ENCODE peak calls at places on chromosomes 13 and 19, in ten cellular contexts. S is BE2C; J is breast epithelium; M is CD8-positive, alpha-beta T cell; R is heart right ventricle; B is psoas muscle; D is thoracic aorta; Y is IMR-90; F is AG04450; K is Peyer's patch. E is an unnamed sample.
A peak's percentile ranks its signal among the peaks of the same experiment; 100 is the strongest.

GRCh38 chr19:35059799-35060091 is 18.2 kb downstream of the HPN start:
- DNase-seq in S (no peak), J (no peak), M (no peak), R (no peak), B (no peak), D (no peak), Y (no peak), F (no peak), K (no peak), E (no peak)

GRCh38 chr13:27954406-27954851 is 14.7 kb downstream of the CDX2 start:
- DNase-seq in S (no peak), J (no peak), M (no peak), R (no peak), B (no peak), D (no peak), Y (no peak), F (no peak), K (peak; percentile 81), E (no peak)

GRCh38 chr13:32254416-32254815 is 60.7 kb downstream of the ZAR1L start:
- DNase-seq in S (no peak), J (no peak), M (no peak), R (no peak), B (no peak), D (no peak), Y (no peak), F (no peak), K (no peak), E (no peak)

GRCh38 chr19:29623726-29624488 is 17.8 kb downstream of the POP4 start:
- DNase-seq in S (no peak), J (no peak), M (no peak), R (no peak), B (no peak), D (no peak), Y (no peak), F (no peak), K (peak; percentile 48), E (no peak)

GRCh38 chr19:5961969-5962945 is 15.7 kb downstream of the RANBP3 start:
- DNase-seq in S (no peak), J (peak; percentile 41), M (peak; percentile 62), R (no peak), B (no peak), D (no peak), Y (peak; percentile 66), F (no peak), K (peak; percentile 76), E (no peak)

GRCh38 chr13:93146584-93147292 is 79.9 kb upstream of the GPC6 start:
- DNase-seq in S (no peak), J (no peak), M (no peak), R (no peak), B (no peak), D (no peak), Y (peak; percentile 90), F (peak; percentile 37), K (no peak), E (peak; percentile 58)

GRCh38 chr19:20359933-20360720 is 193.1 kb downstream of the ZNF486 start:
- DNase-seq in S (peak; percentile 21), J (no peak), M (no peak), R (no peak), B (no peak), D (no peak), Y (no peak), F (no peak), K (no peak), E (no peak)

GRCh38 chr19:52689804-52690394 is 44.9 kb downstream of the ZNF611 start:
- DNase-seq in S (peak; percentile 29), J (peak; percentile 26), M (no peak), R (peak; percentile 40), B (peak; percentile 64), D (peak; percentile 4), Y (no peak), F (no peak), K (peak; percentile 61), E (no peak)

GRCh38 chr13:60312851-60313505 is 84.0 kb upstream of the TDRD3 start:
- DNase-seq in S (no peak), J (no peak), M (no peak), R (no peak), B (no peak), D (no peak), Y (no peak), F (no peak), K (no peak), E (peak; percentile 10)

GRCh38 chr19:27971071-27971470 is 1241.9 kb downstream of the UQCRFS1 start:
- DNase-seq in S (no peak), J (no peak), M (no peak), R (no peak), B (no peak), D (no peak), Y (no peak), F (no peak), K (no peak), E (peak; percentile 85)

GRCh38 chr19:54473071-54473941 is at the start of gene CDC42EP5:
- DNase-seq in S (no peak), J (peak; percentile 72), M (no peak), R (peak; percentile 87), B (peak; percentile 81), D (no peak), Y (peak; percentile 85), F (peak; percentile 71), K (peak; percentile 83), E (no peak)

DNA sequence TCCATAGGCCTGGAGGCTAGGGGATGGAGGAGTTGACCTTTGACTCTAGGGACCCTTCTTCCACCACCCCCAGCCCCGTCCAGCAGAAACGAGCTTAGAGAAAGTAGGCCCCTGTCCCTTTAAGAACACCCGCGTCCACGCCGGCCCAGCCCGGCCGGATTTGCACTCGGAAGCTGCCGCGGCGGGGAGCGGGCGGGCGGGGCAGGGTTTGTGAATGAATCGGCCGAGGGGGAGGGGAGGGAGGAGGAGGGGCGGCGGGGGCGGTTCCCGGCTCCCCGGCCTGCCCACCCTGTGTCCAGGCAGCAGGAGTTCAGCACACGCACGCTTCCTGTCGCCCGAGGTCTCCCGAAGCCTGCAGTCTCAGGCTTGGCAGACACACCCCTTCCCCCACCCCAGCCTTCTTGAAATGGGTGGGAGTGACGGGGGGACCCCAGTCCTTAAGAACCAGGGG is 1.5 kb downstream of the UNC13A start:
- DNase-seq in S (peak; percentile 84), J (no peak), M (no peak), R (peak; percentile 51), B (peak; percentile 57), D (no peak), Y (no peak), F (no peak), K (no peak), E (no peak)
- H3K4me3 ChIP-seq in S (peak overlapping the region; percentile 70), J (peak overlapping the region; percentile 54), M (no peak overlapping the region), R (peak overlapping the region; percentile 31), B (peak overlapping the region; percentile 32), D (peak overlapping the region; percentile 63), Y (peak overlapping the region; percentile 7), F (no peak overlapping the region), K (no peak overlapping the region), E (peak overlapping the region; percentile 37)

GRCh38 chr19:18065173-18065495 is 21.6 kb downstream of the IL12RB1 start:
- DNase-seq in S (no peak), J (no peak), M (no peak), R (no peak), B (no peak), D (no peak), Y (no peak), F (no peak), K (no peak), E (no peak)

GRCh38 chr19:18062043-18062442 is 24.7 kb downstream of the IL12RB1 start:
- DNase-seq in S (no peak), J (no peak), M (no peak), R (no peak), B (no peak), D (no peak), Y (no peak), F (no peak), K (no peak), E (no peak)

GRCh38 chr19:18059902-18060301 is 26.8 kb downstream of the IL12RB1 start:
- DNase-seq in S (no peak), J (no peak), M (no peak), R (no peak), B (no peak), D (no peak), Y (no peak), F (no peak), K (no peak), E (no peak)

GRCh38 chr19:18060472-18060871 is 26.3 kb downstream of the IL12RB1 start:
- DNase-seq in S (peak; percentile 48), J (no peak), M (no peak), R (no peak), B (no peak), D (no peak), Y (no peak), F (no peak), K (no peak), E (no peak)

DNA sequence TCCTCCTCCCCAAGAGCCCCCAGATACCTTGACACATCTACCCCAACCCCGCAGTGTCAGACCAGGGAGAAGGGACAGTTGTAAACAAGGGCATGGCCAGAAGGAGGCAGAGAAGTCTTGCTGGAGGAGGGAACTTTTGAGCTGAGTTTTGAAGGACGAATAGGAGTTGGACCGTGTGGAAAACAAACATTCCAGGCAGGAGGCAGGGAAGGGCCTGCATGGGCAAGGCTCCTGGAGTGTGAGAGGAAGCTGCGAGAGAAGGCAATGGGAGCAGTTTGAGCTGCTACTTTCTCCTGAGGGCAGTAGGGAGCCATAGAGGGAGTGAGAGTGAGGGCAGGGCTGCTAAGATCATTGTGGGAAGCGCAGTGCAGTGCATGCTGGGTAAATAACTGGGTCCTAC is 23.3 kb downstream of the IL12RB1 start:
- DNase-seq in S (peak; percentile 47), J (no peak), M (no peak), R (no peak), B (no peak), D (no peak), Y (no peak), F (no peak), K (no peak), E (no peak)
- TF ChIP-seq CTCF in S (peak; percentile 54), J (no peak), M (no peak), R (no peak), B (no peak), D (no peak), Y (no peak), F (no peak), K (no peak), E (no peak)

DNA sequence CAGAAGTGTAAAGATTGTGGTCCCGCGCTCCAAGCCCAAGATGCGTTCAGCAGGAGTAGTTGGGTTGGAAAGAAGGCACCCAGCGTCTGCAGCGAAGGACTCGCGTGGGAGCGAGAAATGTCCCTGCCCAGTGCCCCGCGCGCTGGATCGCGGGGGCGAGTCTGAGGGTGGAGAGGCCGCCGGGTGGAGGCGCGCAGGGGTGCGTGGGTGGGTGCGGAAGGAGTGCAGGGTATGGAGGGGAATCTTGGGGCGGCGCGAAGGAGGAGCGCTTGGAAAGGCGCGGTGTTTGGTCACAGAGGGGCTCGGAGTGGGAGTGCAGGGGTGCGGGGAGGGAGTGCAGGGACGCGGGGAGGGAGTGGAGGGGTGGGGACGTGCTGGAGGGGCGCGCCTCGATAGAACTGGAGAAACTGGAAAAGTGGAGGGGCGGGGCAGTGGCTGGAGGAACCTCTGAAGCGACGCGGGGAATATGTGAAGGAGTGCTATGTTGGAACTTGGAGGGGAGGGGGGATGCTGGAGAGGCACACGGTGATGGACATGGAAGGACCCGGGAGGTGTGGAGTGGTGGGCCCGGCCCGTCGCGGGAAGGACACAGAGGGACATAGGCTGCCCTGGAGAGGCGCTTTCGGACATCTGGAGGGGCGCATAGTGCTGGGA is 21.1 kb upstream of the SGCG start:
- DNase-seq in S (no peak), J (no peak), M (no peak), R (no peak), B (no peak), D (no peak), Y (no peak), F (no peak), K (no peak), E (no peak)
- H3K4me3 ChIP-seq in S (no peak overlapping the region), J (peak overlapping the region; percentile 54), M (no peak overlapping the region), R (peak overlapping the region; percentile 53), B (peak overlapping the region; percentile 68), D (peak overlapping the region; percentile 63), Y (peak overlapping the region; percentile 17), F (peak overlapping the region; percentile 44), K (peak overlapping the region; percentile 28), E (peak overlapping the region; percentile 42)

GRCh38 chr19:38543807-38544568 is 73.8 kb downstream of the MAP4K1 start:
- DNase-seq in S (peak; percentile 96), J (peak; percentile 66), M (no peak), R (peak; percentile 50), B (peak; percentile 94), D (peak; percentile 27), Y (peak; percentile 86), F (peak; percentile 24), K (no peak), E (no peak)
- TF ChIP-seq CTCF in S (peak; percentile 68), J (no peak), M (no peak), R (peak; percentile 56), B (peak; percentile 33), D (peak; percentile 47), Y (no peak), F (no peak), K (no peak), E (peak; percentile 72)